ENCODE peak calls at places on chromosome 12, in four cellular contexts. L, B, R and Q are unnamed samples.

GRCh38 chr12:100174506-100174905 is 26.1 kb upstream of the ACTR6 start:
- DNase-seq in L (no peak), B (no peak), R (no peak), Q (no peak)

GRCh38 chr12:78208106-78208505 is 377.4 kb downstream of the NAV3 start:
- DNase-seq in L (no peak), B (no peak), R (no peak), Q (peak)

GRCh38 chr12:104680070-104680469 is 223.3 kb downstream of the CHST11 start:
- DNase-seq in L (no peak), B (peak), R (no peak), Q (peak)

GRCh38 chr12:7441216-7441615 is 2.7 kb downstream of the CD163L1 start:
- DNase-seq in L (no peak), B (no peak), R (no peak), Q (no peak)

GRCh38 chr12:29726741-29727348 is 56.9 kb downstream of the TMTC1 start:
- DNase-seq in L (no peak), B (no peak), R (no peak), Q (no peak)

GRCh38 chr12:54298904-54299303 is 1.9 kb downstream of the NFE2 start:
- DNase-seq in L (no peak), B (no peak), R (no peak), Q (no peak)

GRCh38 chr12:64716373-64716772 is 42.8 kb downstream of the GNS start:
- DNase-seq in L (no peak), B (no peak), R (no peak), Q (no peak)

GRCh38 chr12:26116829-26117228 is 8.0 kb downstream of the BHLHE41 start:
- DNase-seq in L (no peak), B (peak), R (no peak), Q (no peak)

GRCh38 chr12:128797119-128798118 is 26.3 kb downstream of the SLC15A4 start:
- DNase-seq in L (no peak), B (peak), R (no peak), Q (peak)

GRCh38 chr12:116093915-116094314 is 183.6 kb downstream of the MED13L start:
- DNase-seq in L (no peak), B (no peak), R (no peak), Q (no peak)

GRCh38 chr12:63967358-63967757 is 122.9 kb downstream of the SRGAP1 start:
- DNase-seq in L (no peak), B (peak), R (no peak), Q (peak)

GRCh38 chr12:110995615-110996014 is 75.2 kb upstream of the MYL2 start:
- DNase-seq in L (no peak), B (no peak), R (no peak), Q (no peak)

GRCh38 chr12:114903394-114903748 is 219.4 kb upstream of the TBX3 start:
- DNase-seq in L (no peak), B (peak), R (no peak), Q (peak)

GRCh38 chr12:12025799-12026386 is 44.8 kb upstream of the BCL2L14 start:
- DNase-seq in L (no peak), B (no peak), R (peak), Q (no peak)

GRCh38 chr12:18206198-18206597 is 55.1 kb upstream of the PIK3C2G start:
- DNase-seq in L (no peak), B (no peak), R (no peak), Q (no peak)

GRCh38 chr12:126895946-126896520 is 1370.9 kb upstream of the TMEM132C start:
- DNase-seq in L (no peak), B (no peak), R (no peak), Q (no peak)

GRCh38 chr12:126891789-126892188 is 1375.2 kb upstream of the TMEM132C start:
- DNase-seq in L (peak), B (peak), R (peak), Q (no peak)

DNA sequence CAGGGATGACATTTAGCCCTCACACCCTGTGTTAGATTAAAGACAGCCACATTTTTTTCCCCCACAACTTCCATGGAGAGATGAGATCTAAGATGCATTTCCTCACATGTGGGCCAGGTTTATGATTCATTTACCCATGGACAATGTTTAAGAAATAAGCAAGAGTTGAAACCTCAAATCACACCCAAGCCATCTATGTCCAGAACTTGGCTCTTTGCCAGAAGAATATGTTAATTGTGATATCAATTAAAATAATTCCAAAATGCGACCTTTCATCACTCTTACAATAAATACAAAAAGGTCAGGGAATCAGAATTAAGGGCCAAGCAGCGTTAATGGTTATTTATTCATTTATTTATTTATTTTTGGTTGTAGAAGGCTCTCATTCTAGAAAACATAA is 1376.9 kb upstream of the TMEM132C start:
- DNase-seq in L (no peak), B (no peak), R (no peak), Q (no peak)
- H3K56ac ChIP-seq in L (no peak), B (no peak), R (no peak), Q (no peak)

DNA sequence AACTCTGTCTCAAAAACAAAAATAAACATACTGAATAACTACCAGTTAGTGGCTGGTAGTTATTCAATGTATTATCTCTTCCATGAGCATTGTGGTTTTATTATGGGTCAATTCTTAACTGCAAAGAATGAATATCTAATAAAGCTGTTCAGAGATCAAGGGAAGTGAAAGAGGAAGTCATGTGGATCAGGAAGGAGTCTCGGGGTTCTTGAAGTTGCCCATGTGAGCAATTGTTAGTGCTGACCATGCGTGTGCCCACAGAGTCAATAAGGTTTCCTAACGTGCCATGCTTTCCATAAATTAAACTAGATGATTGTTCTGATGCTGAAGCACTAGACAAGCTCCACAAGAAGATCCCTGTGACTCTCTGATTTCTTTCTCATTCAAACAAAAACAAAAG is 136.5 kb upstream of the CPSF6 start:
- DNase-seq in L (no peak), B (no peak), R (no peak), Q (no peak)
- H3K56ac ChIP-seq in L (no peak), B (no peak), R (no peak), Q (no peak)

DNA sequence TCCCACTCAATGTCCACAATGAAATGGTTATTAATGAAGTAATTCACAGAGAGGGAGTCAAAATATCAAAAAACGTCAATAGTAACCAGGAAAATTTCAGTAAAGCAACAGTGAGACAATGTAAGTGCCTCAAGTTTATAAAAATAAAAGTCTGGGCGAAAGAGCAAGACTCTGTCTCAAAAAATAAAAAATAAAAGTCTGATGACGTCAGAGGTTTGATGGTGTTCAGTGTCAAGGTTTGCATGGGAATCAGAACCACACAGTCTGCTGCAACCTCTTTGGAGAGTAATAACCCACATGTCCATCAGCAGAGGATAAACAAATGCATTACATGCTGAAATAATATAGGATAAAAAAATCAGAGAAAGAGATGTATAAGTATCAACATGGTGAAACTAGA is 152.4 kb downstream of the ASCL1 start:
- DNase-seq in L (no peak), B (no peak), R (no peak), Q (no peak)
- H3K56ac ChIP-seq in L (no peak), B (no peak), R (no peak), Q (no peak)

GRCh38 chr12:132853285-132854092 is 24.8 kb upstream of the GOLGA3 start:
- DNase-seq in L (no peak), B (no peak), R (no peak), Q (no peak)

GRCh38 chr12:132858727-132859266 is 28.6 kb downstream of the CHFR start:
- DNase-seq in L (no peak), B (no peak), R (no peak), Q (no peak)

GRCh38 chr12:132861558-132861957 is 25.8 kb downstream of the CHFR start:
- DNase-seq in L (no peak), B (no peak), R (no peak), Q (no peak)

GRCh38 chr12:132852496-132852895 is 23.8 kb upstream of the GOLGA3 start:
- DNase-seq in L (no peak), B (no peak), R (no peak), Q (no peak)

DNA sequence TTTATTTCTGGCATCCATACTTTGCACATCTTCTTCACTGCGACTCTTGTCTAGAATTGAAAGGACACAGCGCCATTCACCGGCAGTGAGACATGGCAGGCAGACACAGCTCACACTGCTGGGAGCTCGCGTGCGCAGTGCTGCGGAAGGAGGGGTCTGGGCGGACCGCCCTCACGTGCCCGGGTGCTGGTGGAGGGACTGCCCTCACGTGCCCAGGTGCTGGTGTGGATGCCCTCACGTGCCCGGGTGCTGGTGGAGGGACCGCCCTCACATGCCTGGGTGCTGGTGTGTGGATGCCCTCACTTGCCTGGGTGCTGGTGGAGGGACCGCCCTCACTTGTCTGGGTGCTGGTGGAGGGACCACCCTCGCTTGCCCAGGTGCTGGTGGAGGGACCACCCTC is 27.9 kb upstream of the GOLGA3 start:
- DNase-seq in L (no peak), B (no peak), R (no peak), Q (no peak)
- H3K56ac ChIP-seq in L (no peak), B (no peak), R (no peak), Q (no peak)

DNA sequence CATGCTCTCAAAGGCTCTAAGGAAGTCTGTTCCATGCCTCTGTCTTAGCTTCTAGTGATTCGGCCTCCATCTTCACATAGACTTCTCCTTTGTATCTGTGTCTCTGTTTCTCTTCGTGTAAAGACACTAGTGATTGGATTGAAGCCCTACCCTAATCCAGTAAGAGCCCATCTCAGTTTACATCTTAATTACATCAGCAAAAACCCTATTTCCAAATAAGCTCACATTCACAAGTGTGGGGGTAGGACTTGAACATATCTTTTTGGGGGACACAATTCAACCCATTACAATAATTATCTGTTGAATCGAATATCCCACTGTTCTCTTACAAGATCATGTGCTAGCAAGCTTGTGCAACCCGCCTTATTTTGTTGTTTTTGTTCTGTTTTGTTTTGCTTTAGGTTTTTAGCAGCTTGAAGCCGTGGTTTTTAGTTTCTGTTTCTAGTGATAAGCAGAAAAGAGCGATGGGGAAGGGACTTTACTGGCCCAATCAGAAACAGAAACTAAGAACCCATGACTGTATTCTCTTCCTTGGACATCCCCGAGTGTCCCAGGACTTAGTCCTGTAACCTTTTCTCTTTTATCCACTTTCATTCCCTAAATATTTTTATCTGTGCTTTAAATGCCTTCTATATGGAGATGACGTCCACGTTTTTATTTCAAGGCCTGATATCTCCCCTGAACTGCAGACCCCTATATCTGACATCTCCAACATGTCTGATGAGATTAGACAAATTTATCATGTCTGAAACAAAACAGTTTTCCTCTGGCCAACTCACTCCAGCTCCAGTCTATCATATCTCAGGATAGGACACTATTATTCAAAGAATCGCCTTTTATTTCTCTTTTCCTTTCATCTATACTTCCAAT is 353.0 kb downstream of the CCDC91 start:
- DNase-seq in L (no peak), B (no peak), R (no peak), Q (no peak)
- H3K56ac ChIP-seq in L (no peak), B (no peak), R (no peak), Q (no peak)

DNA sequence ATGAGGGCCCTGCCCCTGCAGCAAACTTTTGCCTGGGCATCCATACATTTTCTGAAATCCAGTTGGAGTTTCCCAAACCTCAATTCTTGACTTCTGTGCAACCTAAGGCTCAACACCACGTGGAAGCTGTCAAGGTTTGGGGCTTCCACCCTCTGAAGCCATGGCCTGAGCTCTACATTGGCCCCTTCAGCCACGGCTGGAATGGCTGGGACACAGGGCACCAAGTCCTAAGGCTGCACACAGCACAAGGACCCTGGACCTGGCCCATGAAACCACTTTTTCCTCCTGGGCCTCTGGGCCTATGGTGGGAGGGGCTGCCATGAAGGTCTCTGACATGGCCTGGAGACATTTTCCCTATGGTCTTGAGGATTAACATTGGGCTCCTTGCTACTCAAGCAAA is 266.3 kb downstream of the LRIG3 start:
- DNase-seq in L (no peak), B (no peak), R (no peak), Q (no peak)
- H3K56ac ChIP-seq in L (no peak), B (no peak), R (no peak), Q (no peak)

DNA sequence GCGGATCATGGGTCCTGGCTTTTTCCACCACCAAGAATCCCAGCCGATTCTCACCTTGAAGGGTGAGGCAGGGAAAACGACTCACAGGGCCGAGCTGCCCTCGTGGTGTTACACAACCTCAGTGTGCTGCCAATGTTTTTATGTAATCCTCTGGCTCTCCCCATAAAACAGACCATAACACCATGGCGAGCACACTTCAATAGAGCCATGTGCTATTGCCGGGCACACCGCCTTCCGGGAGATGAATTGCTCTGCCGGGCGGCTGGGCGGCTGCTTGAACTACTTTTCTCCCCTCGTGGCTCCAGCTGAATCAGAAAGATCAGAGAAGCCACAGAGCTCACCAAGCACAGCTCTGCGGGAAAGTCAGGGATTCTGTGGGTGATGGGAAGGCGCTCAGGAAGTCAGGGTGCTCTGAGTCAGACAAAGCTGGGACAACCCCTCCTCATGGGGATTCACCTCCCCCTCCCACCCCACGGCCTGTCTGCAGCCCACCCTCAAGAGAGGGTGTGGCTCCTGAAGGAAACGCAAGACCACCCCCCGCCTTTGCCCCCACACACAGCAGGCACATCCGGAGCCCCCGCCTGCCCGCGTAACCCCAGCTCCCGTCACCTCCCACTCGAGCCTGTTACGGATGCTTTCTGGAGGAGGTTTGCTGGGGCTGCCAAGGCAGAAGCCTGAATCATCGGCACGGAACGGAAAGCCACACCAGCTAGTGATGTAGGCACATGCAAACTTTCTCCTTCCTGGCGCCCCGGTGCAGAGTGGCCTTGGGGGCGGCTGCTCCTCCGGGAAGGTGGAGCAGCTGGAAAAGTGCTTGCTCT is 1.8 kb downstream of the GALNT9 start:
- DNase-seq in L (no peak), B (peak), R (no peak), Q (peak)
- H3K56ac ChIP-seq in L (no peak), B (no peak), R (no peak), Q (no peak)

GRCh38 chr12:58306266-58306995 is 365.1 kb downstream of the ATP23 start:
- DNase-seq in L (no peak), B (no peak), R (no peak), Q (no peak)

GRCh38 chr12:58299371-58299770 is 358.0 kb downstream of the ATP23 start:
- DNase-seq in L (no peak), B (no peak), R (no peak), Q (no peak)

GRCh38 chr12:58301337-58302122 is 360.2 kb downstream of the ATP23 start:
- DNase-seq in L (no peak), B (peak), R (no peak), Q (no peak)

GRCh38 chr12:58298793-58299192 is 357.4 kb downstream of the ATP23 start:
- DNase-seq in L (no peak), B (no peak), R (no peak), Q (no peak)

GRCh38 chr12:58302487-58303011 is 361.2 kb downstream of the ATP23 start:
- DNase-seq in L (no peak), B (no peak), R (no peak), Q (no peak)
- H3K56ac ChIP-seq in L (no peak), B (no peak), R (no peak), Q (no peak)

GRCh38 chr12:31568498-31568897 is 22.4 kb downstream of the DENND5B start:
- DNase-seq in L (no peak), B (no peak), R (no peak), Q (no peak)

GRCh38 chr12:31572900-31573299 is 18.0 kb downstream of the DENND5B start:
- DNase-seq in L (no peak), B (no peak), R (no peak), Q (no peak)

GRCh38 chr12:31567029-31567428 is 23.9 kb downstream of the DENND5B start:
- DNase-seq in L (no peak), B (no peak), R (no peak), Q (no peak)

GRCh38 chr12:31574803-31575573 is 15.9 kb downstream of the DENND5B start:
- DNase-seq in L (no peak), B (peak), R (no peak), Q (peak)

GRCh38 chr12:31570880-31571279 is 20.1 kb downstream of the DENND5B start:
- DNase-seq in L (peak), B (peak), R (no peak), Q (peak)
- H3K56ac ChIP-seq in L (no peak), B (no peak), R (no peak), Q (no peak)